ENCODE peak calls at places on chromosomes 5 and 9, in eight cellular contexts. L is RCC 7860; K is Kasumi-1; I is stimulated activated CD4-positive, alpha-beta T cell treated with anti-CD3 and anti-CD28 coated beads, Interleukin-15, amount 100 ng/mL, for 1 hour; P is brain microvascular endothelial cell; Q is sciatic nerve; Z is NCI-H1105; Y is frontal cortex. V is an unnamed sample.

GRCh38 chr9:18554244-18554643 is 80.3 kb downstream of the ADAMTSL1 start:
- DNase-seq in L (no peak), K (no peak), I (no peak), P (no peak), Q (no peak), Z (no peak), Y (no peak), V (no peak)

GRCh38 chr5:75512383-75513074 is 838 bp downstream of the POLK start:
- DNase-seq in L (no peak), K (peak; percentile 33), I (no peak), P (no peak), Q (no peak), Z (no peak), Y (no peak), V (no peak)

GRCh38 chr5:89534331-89534730 is 651.3 kb upstream of the MEF2C start:
- DNase-seq in L (no peak), K (no peak), I (no peak), P (no peak), Q (no peak), Z (no peak), Y (no peak), V (no peak)

GRCh38 chr5:148923023-148923422 is 96.6 kb downstream of the ADRB2 start:
- DNase-seq in L (no peak), K (no peak), I (no peak), P (no peak), Q (no peak), Z (no peak), Y (no peak), V (no peak)

GRCh38 chr5:42021119-42021518 is 96.0 kb downstream of the FBXO4 start:
- DNase-seq in L (peak; percentile 90), K (no peak), I (no peak), P (no peak), Q (no peak), Z (no peak), Y (no peak), V (no peak)

GRCh38 chr5:170362625-170363024 is 26.5 kb downstream of the KCNMB1 start:
- DNase-seq in L (no peak), K (no peak), I (no peak), P (no peak), Q (no peak), Z (no peak), Y (no peak), V (no peak)

GRCh38 chr9:128420060-128420650 is 502 bp upstream of the CERCAM start:
- DNase-seq in L (peak; percentile 44), K (peak; percentile 44), I (peak; percentile 50), P (peak; percentile 31), Q (peak; percentile 88), Z (peak; percentile 46), Y (peak; percentile 81), V (peak; percentile 51)

GRCh38 chr9:115373000-115373709 is 255.2 kb upstream of the TNC start:
- DNase-seq in L (peak; percentile 98), K (no peak), I (no peak), P (peak; percentile 97), Q (no peak), Z (no peak), Y (no peak), V (no peak)

GRCh38 chr5:32044904-32045303 is 129.2 kb downstream of the GOLPH3 start:
- DNase-seq in L (peak; percentile 97), K (no peak), I (no peak), P (peak; percentile 52), Q (no peak), Z (no peak), Y (no peak), V (no peak)

GRCh38 chr5:89320889-89321288 is 437.9 kb upstream of the MEF2C start:
- DNase-seq in L (no peak), K (no peak), I (no peak), P (no peak), Q (no peak), Z (no peak), Y (no peak), V (no peak)

GRCh38 chr5:132591140-132591539 is 34.4 kb downstream of the RAD50 start:
- DNase-seq in L (no peak), K (peak; percentile 3), I (no peak), P (no peak), Q (no peak), Z (no peak), Y (no peak), V (no peak)

GRCh38 chr9:99660191-99660636 is 161.5 kb upstream of the NR4A3 start:
- DNase-seq in L (no peak), K (peak; percentile 76), I (no peak), P (no peak), Q (no peak), Z (no peak), Y (no peak), V (no peak)

GRCh38 chr5:61263561-61264272 is 68.3 kb upstream of the ZSWIM6 start:
- DNase-seq in L (no peak), K (no peak), I (no peak), P (no peak), Q (no peak), Z (no peak), Y (no peak), V (no peak)

GRCh38 chr5:90866333-90866732 is 307.7 kb downstream of the ADGRV1 start:
- DNase-seq in L (peak; percentile 44), K (peak; percentile 66), I (no peak), P (no peak), Q (no peak), Z (no peak), Y (peak; percentile 10), V (no peak)

GRCh38 chr9:129761901-129762359 is 9.1 kb upstream of the PTGES start:
- DNase-seq in L (peak; percentile 72), K (no peak), I (no peak), P (peak; percentile 84), Q (no peak), Z (no peak), Y (no peak), V (no peak)

GRCh38 chr5:179171251-179171815 is 111.2 kb downstream of the ZNF354C start:
- DNase-seq in L (no peak), K (no peak), I (no peak), P (no peak), Q (no peak), Z (no peak), Y (no peak), V (no peak)

GRCh38 chr9:38068866-38069628 is at the start of gene SHB:
- DNase-seq in L (peak; percentile 36), K (peak; percentile 42), I (peak; percentile 84), P (peak; percentile 43), Q (peak; percentile 85), Z (peak; percentile 72), Y (peak; percentile 99), V (peak; percentile 67)

GRCh38 chr9:119216891-119217290 is 152.3 kb downstream of the BRINP1 start:
- DNase-seq in L (no peak), K (no peak), I (no peak), P (no peak), Q (peak; percentile 65), Z (peak; percentile 6), Y (no peak), V (no peak)

GRCh38 chr5:35924122-35924949 is 14.1 kb downstream of the CAPSL start:
- DNase-seq in L (peak; percentile 65), K (no peak), I (no peak), P (peak; percentile 31), Q (no peak), Z (no peak), Y (no peak), V (no peak)